ENCODE peak calls at places on chromosome 18, in ten cellular contexts. L is K562, X is spleen, W is HCT116, E is GM12878, C is breast epithelium, J is H1, M is stomach, I is HepG2, P is sigmoid colon. B is an unnamed sample.

GRCh38 chr18:62045316-62045715 is 141.5 kb downstream of the PIGN start:
- DNase-seq in L (no peak), X (no peak), W (no peak), E (no peak), C (no peak), J (no peak), M (no peak), I (no peak), P (no peak), B (no peak)

GRCh38 chr18:58674863-58675472 is 3.7 kb downstream of the MALT1 start:
- DNase-seq in L (no peak), X (no peak), W (no peak), E (no peak), C (no peak), J (no peak), M (no peak), I (no peak), P (no peak), B (no peak)

GRCh38 chr18:32438173-32438572 is 32.5 kb downstream of the GAREM1 start:
- DNase-seq in L (no peak), X (no peak), W (no peak), E (no peak), C (no peak), J (no peak), M (no peak), I (no peak), P (no peak), B (no peak)

GRCh38 chr18:63271881-63272299 is 47.7 kb downstream of the BCL2 start:
- DNase-seq in L (no peak), X (no peak), W (no peak), E (no peak), C (no peak), J (no peak), M (no peak), I (no peak), P (no peak), B (no peak)

GRCh38 chr18:23534276-23534675 is 31.0 kb downstream of the RMC1 start:
- DNase-seq in L (no peak), X (no peak), W (no peak), E (no peak), C (no peak), J (no peak), M (no peak), I (no peak), P (no peak), B (no peak)

GRCh38 chr18:63178526-63178880 is 141.1 kb downstream of the BCL2 start:
- DNase-seq in L (no peak), X (peak), W (no peak), E (no peak), C (peak), J (no peak), M (no peak), I (no peak), P (peak), B (peak)

GRCh38 chr18:38575648-38576047 is 1010.0 kb upstream of the CELF4 start:
- DNase-seq in L (no peak), X (no peak), W (no peak), E (no peak), C (no peak), J (no peak), M (no peak), I (no peak), P (no peak), B (no peak)

GRCh38 chr18:22348521-22349316 is 69.0 kb downstream of the CTAGE1 start:
- DNase-seq in L (no peak), X (peak), W (no peak), E (no peak), C (peak), J (peak), M (peak), I (no peak), P (no peak), B (peak)

GRCh38 chr18:80154293-80154692 is 45.2 kb downstream of the ADNP2 start:
- DNase-seq in L (peak), X (no peak), W (no peak), E (peak), C (no peak), J (no peak), M (no peak), I (peak), P (no peak), B (no peak)

GRCh38 chr18:71799016-71799673 is 745.0 kb downstream of the CBLN2 start:
- DNase-seq in L (no peak), X (no peak), W (no peak), E (no peak), C (no peak), J (no peak), M (no peak), I (no peak), P (no peak), B (no peak)

GRCh38 chr18:59665057-59666007 is 31.9 kb downstream of the CCBE1 start:
- DNase-seq in L (no peak), X (no peak), W (no peak), E (no peak), C (no peak), J (no peak), M (no peak), I (no peak), P (no peak), B (no peak)

GRCh38 chr18:58054041-58054733 is 10.2 kb downstream of the NEDD4L start:
- DNase-seq in L (peak), X (no peak), W (no peak), E (no peak), C (no peak), J (no peak), M (no peak), I (peak), P (no peak), B (no peak)

GRCh38 chr18:43634994-43635393 is 357.7 kb upstream of the SYT4 start:
- DNase-seq in L (no peak), X (no peak), W (no peak), E (no peak), C (no peak), J (no peak), M (no peak), I (no peak), P (no peak), B (no peak)

GRCh38 chr18:55096261-55097026 is 137.2 kb upstream of the CCDC68 start:
- DNase-seq in L (peak), X (no peak), W (peak), E (no peak), C (no peak), J (no peak), M (no peak), I (peak), P (no peak), B (no peak)

GRCh38 chr18:50720281-50720680 is 99.5 kb downstream of the MRO start:
- DNase-seq in L (no peak), X (no peak), W (no peak), E (no peak), C (no peak), J (no peak), M (no peak), I (no peak), P (no peak), B (no peak)

GRCh38 chr18:13872373-13872772 is 43.0 kb downstream of the MC2R start:
- DNase-seq in L (no peak), X (no peak), W (no peak), E (no peak), C (no peak), J (no peak), M (no peak), I (no peak), P (no peak), B (no peak)

GRCh38 chr18:31401156-31402025 is 24.8 kb downstream of the DSG4 start:
- DNase-seq in L (no peak), X (no peak), W (no peak), E (no peak), C (no peak), J (no peak), M (no peak), I (peak), P (no peak), B (no peak)

GRCh38 chr18:23721711-23722479 is 32.6 kb downstream of the LAMA3 start:
- DNase-seq in L (no peak), X (no peak), W (no peak), E (no peak), C (no peak), J (no peak), M (no peak), I (no peak), P (no peak), B (no peak)

GRCh38 chr18:63476666-63477065 is at the start of gene SERPINB5:
- DNase-seq in L (no peak), X (no peak), W (peak), E (no peak), C (peak), J (no peak), M (peak), I (no peak), P (no peak), B (peak)

GRCh38 chr18:3874593-3874992 is 424.6 kb downstream of the TGIF1 start:
- DNase-seq in L (no peak), X (no peak), W (no peak), E (no peak), C (no peak), J (no peak), M (no peak), I (no peak), P (no peak), B (no peak)

GRCh38 chr18:23209031-23209430 is 73.7 kb downstream of the CABLES1 start:
- DNase-seq in L (no peak), X (no peak), W (no peak), E (no peak), C (no peak), J (no peak), M (no peak), I (peak), P (no peak), B (no peak)

GRCh38 chr18:36814994-36815393 is 13.8 kb downstream of the TPGS2 start:
- DNase-seq in L (peak), X (no peak), W (no peak), E (no peak), C (no peak), J (no peak), M (no peak), I (no peak), P (no peak), B (no peak)

GRCh38 chr18:11851156-11852047 is at the start of gene CHMP1B:
- DNase-seq in L (peak), X (peak), W (peak), E (peak), C (peak), J (peak), M (peak), I (peak), P (peak), B (peak)

GRCh38 chr18:63472380-63472779 is 4.4 kb upstream of the SERPINB5 start:
- DNase-seq in L (no peak), X (no peak), W (peak), E (no peak), C (no peak), J (no peak), M (no peak), I (peak), P (no peak), B (no peak)

GRCh38 chr18:48741866-48742265 is 203.0 kb downstream of the CTIF start:
- DNase-seq in L (no peak), X (no peak), W (no peak), E (no peak), C (no peak), J (no peak), M (no peak), I (no peak), P (no peak), B (no peak)

GRCh38 chr18:48739266-48740067 is 200.6 kb downstream of the CTIF start:
- DNase-seq in L (no peak), X (no peak), W (no peak), E (no peak), C (no peak), J (no peak), M (no peak), I (no peak), P (no peak), B (no peak)

GRCh38 chr18:48742304-48742703 is 203.5 kb downstream of the CTIF start:
- DNase-seq in L (no peak), X (no peak), W (no peak), E (no peak), C (no peak), J (no peak), M (no peak), I (no peak), P (no peak), B (no peak)

GRCh38 chr18:48740846-48741485 is 202.1 kb downstream of the CTIF start:
- DNase-seq in L (no peak), X (no peak), W (no peak), E (no peak), C (no peak), J (no peak), M (no peak), I (no peak), P (no peak), B (no peak)

DNA sequence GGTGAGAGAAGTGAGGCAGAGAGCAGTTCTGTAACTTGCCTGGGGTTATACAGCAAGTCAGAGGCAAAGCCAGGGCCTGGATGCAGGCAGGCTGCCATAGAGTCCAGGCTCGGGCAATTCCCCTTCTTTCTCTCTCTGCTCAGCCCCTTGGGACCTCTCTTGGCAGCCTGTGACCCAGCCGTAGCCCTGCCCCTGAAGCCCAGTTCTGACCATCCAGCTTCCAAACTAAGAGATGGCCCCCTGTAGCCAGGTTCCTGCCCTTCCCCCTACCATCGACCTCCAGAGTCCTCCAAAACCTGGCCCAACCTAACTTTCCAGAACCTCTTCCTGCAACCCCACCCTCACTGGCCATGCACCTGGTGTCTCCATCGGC is 201.2 kb downstream of the CTIF start:
- DNase-seq in L (no peak), X (no peak), W (no peak), E (no peak), C (no peak), J (no peak), M (no peak), I (no peak), P (no peak), B (no peak)
- H3K27ac ChIP-seq in L (no peak), X (no peak), W (no peak), E (no peak), C (peak), J (no peak), M (no peak), I (no peak), P (no peak), B (no peak)

GRCh38 chr18:45962866-45963265 is 4.3 kb downstream of the EPG5 start:
- DNase-seq in L (no peak), X (no peak), W (no peak), E (no peak), C (no peak), J (no peak), M (no peak), I (no peak), P (no peak), B (no peak)

GRCh38 chr18:45962461-45962860 is 4.7 kb downstream of the EPG5 start:
- DNase-seq in L (peak), X (no peak), W (no peak), E (peak), C (no peak), J (no peak), M (no peak), I (peak), P (no peak), B (no peak)

GRCh38 chr18:45967007-45967706 is at the start of gene EPG5:
- DNase-seq in L (peak), X (peak), W (peak), E (peak), C (peak), J (peak), M (peak), I (peak), P (peak), B (peak)
- TF ChIP-seq POLR2A in L (peak), X (no peak), W (no peak), E (peak), C (peak), J (peak), M (no peak), I (peak), P (peak), B (peak)

GRCh38 chr18:74940856-74941255 is 268.1 kb downstream of the PTGR3 start:
- DNase-seq in L (no peak), X (no peak), W (no peak), E (no peak), C (no peak), J (no peak), M (no peak), I (no peak), P (no peak), B (no peak)
- TF ChIP-seq POLR2AphosphoS5 in L (no peak), X (no peak), W (no peak), E (no peak), C (no peak), J (no peak), M (no peak), I (no peak), P (no peak), B (no peak)

GRCh38 chr18:47911877-47912276 is 18.6 kb downstream of the SMAD2 start:
- DNase-seq in L (peak), X (no peak), W (no peak), E (no peak), C (no peak), J (no peak), M (no peak), I (peak), P (no peak), B (no peak)
- H3K27ac ChIP-seq in L (peak), X (peak), W (no peak), E (peak), C (peak), J (no peak), M (no peak), I (peak), P (peak), B (no peak)

GRCh38 chr18:8703781-8704301 is 1.5 kb upstream of the MTCL1 start:
- DNase-seq in L (no peak), X (peak), W (no peak), E (no peak), C (no peak), J (no peak), M (no peak), I (peak), P (peak), B (no peak)

GRCh38 chr18:8705280-8705940 is at the start of gene MTCL1:
- DNase-seq in L (peak), X (peak), W (no peak), E (no peak), C (no peak), J (peak), M (peak), I (no peak), P (peak), B (peak)

GRCh38 chr18:8705941-8706544 is 687 bp downstream of the MTCL1 start:
- DNase-seq in L (no peak), X (peak), W (no peak), E (no peak), C (no peak), J (peak), M (no peak), I (no peak), P (peak), B (no peak)

GRCh38 chr18:8703181-8703638 is 2.1 kb upstream of the MTCL1 start:
- DNase-seq in L (no peak), X (no peak), W (no peak), E (no peak), C (no peak), J (no peak), M (no peak), I (no peak), P (peak), B (no peak)

DNA sequence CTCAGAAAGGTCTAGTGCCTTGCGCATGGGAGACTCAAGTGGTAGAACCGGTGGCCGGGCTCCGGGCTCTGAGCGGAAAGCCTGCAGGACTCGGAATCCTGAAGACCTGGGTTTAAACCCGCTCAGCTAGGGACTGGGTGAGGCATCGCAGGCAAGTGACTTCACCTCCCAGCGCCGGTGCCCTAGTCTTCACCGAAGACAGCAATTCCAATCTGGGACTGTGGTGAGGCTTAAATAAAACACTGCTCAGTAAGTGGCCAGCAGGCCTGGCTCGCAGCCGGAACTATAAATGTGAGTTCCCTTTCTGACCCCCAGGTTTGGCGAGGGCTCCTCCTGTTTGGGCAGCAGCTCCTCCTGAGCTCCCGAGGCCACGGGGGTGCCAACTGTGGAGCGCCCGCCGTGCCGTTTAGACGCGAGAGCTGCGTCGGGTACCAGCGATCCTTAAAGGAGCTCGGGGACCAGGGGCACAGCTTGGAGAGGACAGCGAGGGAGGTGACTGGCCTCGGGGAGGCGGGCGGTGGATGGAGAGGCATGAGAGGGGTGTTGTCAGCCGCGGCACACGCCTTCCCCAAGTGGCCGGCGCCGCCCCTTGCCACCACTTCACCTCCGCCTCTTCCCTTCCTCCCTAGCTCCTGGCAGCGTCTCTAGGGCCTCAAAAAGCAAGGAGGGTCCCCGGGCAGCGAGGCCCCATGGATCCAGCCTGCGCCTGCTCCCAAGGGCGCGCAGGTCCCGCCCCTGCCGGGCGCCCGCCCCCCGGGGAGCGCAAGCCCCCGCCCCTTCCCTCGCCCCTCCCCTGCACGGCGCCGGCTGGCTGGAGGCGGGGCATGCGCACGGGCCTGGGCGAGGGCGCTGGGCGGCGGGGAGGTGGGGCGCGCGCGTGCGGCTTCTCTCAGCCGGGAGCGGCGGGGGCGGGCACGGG is 736 bp upstream of the MTCL1 start:
- DNase-seq in L (peak), X (peak), W (peak), E (no peak), C (peak), J (peak), M (peak), I (peak), P (peak), B (peak)
- TF ChIP-seq POLR2A in L (peak), X (no peak), W (peak), E (no peak), C (peak), J (peak), M (no peak), I (no peak), P (peak), B (peak)

DNA sequence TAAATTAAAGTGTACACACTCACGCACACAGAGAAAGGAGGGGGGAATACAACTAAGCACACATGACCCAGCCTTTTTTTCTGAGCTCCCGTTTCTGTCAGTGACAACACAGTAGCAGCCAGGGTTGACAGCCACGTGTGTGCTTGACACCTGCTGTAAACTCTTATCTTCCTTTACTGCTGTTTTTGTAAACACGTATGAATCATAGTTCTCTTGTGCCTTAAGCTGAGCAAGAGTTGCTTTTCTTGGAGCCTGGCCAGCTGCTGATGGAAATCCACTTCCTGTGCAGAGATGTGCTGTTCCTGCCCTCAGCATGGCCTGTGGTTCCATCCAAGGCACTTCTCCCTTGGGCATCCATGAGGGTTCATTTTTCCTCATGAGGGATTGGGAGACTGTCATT is 561.9 kb downstream of the GALR1 start:
- DNase-seq in L (no peak), X (no peak), W (no peak), E (no peak), C (no peak), J (no peak), M (no peak), I (no peak), P (no peak), B (no peak)
- TF ChIP-seq POLR2AphosphoS5 in L (no peak), X (no peak), W (no peak), E (no peak), C (no peak), J (no peak), M (no peak), I (no peak), P (no peak), B (no peak)

DNA sequence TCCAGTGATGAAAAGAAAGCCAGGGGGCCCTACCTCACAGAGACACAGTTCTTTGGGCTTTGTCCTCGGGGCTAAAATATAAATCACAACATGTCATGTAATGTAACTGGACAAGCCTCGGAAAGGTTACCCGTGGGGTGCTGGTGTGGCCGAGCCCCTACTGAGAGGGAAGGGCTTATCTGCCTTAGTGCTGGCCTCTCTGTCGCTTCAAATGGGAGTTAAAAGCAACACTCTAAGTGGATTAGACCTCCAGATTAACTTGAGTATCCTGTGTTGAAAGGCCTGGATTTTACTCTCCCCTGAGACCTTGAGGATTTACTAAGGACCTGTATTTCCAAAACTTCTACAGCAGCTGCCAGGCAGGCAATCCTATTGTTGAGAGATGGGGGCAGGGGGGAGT is 251.5 kb upstream of the APCDD1 start:
- DNase-seq in L (no peak), X (no peak), W (no peak), E (no peak), C (no peak), J (no peak), M (no peak), I (no peak), P (no peak), B (no peak)
- H3K27ac ChIP-seq in L (no peak), X (no peak), W (no peak), E (no peak), C (no peak), J (no peak), M (no peak), I (no peak), P (no peak), B (no peak)